ENCODE peak calls at places on chromosomes 6 and 20, in eight cellular contexts. D is cardiac fibroblast, H is left kidney, F is Caki2, W is right lobe of liver, I is heart left ventricle, L is foreskin fibroblast, U is AG10803. B is an unnamed sample.

GRCh38 chr20:8082999-8083398 is 49.1 kb upstream of the PLCB1 start:
- DNase-seq in F (no peak), U (peak), I (peak), W (no peak), L (peak), H (no peak), D (peak), B (no peak)

GRCh38 chr20:14845199-14846160 is 508.1 kb upstream of the FLRT3 start:
- DNase-seq in L (no peak), H (peak), I (no peak), F (no peak), U (no peak), D (no peak), W (no peak), B (no peak)

GRCh38 chr6:16064687-16065086 is 64.2 kb upstream of the MYLIP start:
- DNase-seq in W (no peak), I (no peak), D (no peak), U (no peak), H (peak), L (no peak), F (no peak), B (no peak)

GRCh38 chr6:100230976-100231316 is 233.8 kb downstream of the SIM1 start:
- DNase-seq in U (peak), I (no peak), F (no peak), D (peak), H (no peak), L (peak), W (no peak), B (no peak)

GRCh38 chr6:11525468-11526155 is 11.9 kb upstream of the TMEM170B start:
- DNase-seq in D (peak), L (peak), U (peak), W (peak), I (peak), H (no peak), F (no peak), B (no peak)

GRCh38 chr6:18406955-18407738 is 20.0 kb downstream of the RNF144B start:
- DNase-seq in D (no peak), H (no peak), I (no peak), U (no peak), F (no peak), W (no peak), L (peak), B (no peak)

GRCh38 chr20:57560554-57561355 is at the start of gene PCK1:
- DNase-seq in L (no peak), W (peak), H (peak), D (peak), U (no peak), F (peak), I (peak), B (peak)

GRCh38 chr6:50990750-50991446 is 172.2 kb downstream of the TFAP2B start:
- DNase-seq in I (no peak), H (no peak), L (no peak), F (no peak), U (no peak), D (no peak), W (no peak), B (no peak)

GRCh38 chr6:168417660-168418059 is 23.3 kb upstream of the SMOC2 start:
- DNase-seq in D (no peak), U (no peak), I (peak), L (no peak), W (no peak), H (no peak), F (no peak), B (no peak)

GRCh38 chr6:107820571-107821261 is 3.4 kb downstream of the SCML4 start:
- DNase-seq in U (peak), L (peak), I (no peak), H (peak), F (no peak), D (peak), W (peak), B (no peak)